ENCODE peak calls at places on chromosomes 12 and 14, in eight cellular contexts. B is OCI-LY7, H is chondrocyte, X is WERI-Rb-1, Z is fibroblast of pulmonary artery, Y is GM06990, J is suprapubic skin, A is neural crest cell. U is an unnamed sample.

GRCh38 chr12:77983859-77984258 is 153.2 kb downstream of the NAV3 start:
- DNase-seq in X (no peak), J (no peak), H (no peak), Z (no peak), A (no peak), Y (no peak), B (no peak), U (no peak)

GRCh38 chr12:111841236-111841749 is 735 bp upstream of the MAPKAPK5 start:
- DNase-seq in Y (no peak), X (no peak), H (no peak), A (no peak), Z (peak), J (no peak), B (no peak), U (no peak)

GRCh38 chr12:64691227-64691792 is 67.9 kb downstream of the GNS start:
- DNase-seq in A (no peak), B (no peak), Z (no peak), X (no peak), Y (no peak), J (no peak), H (no peak), U (no peak)

GRCh38 chr14:96204151-96205058 is at the start of gene BDKRB2:
- DNase-seq in J (peak), H (no peak), Z (peak), A (peak), Y (no peak), B (no peak), X (peak), U (peak)

GRCh38 chr14:34302654-34303053 is 159.4 kb downstream of the SPTSSA start:
- DNase-seq in Z (peak), J (no peak), H (no peak), X (no peak), A (no peak), B (no peak), Y (no peak), U (no peak)

GRCh38 chr12:22321018-22321605 is 13.4 kb downstream of the ST8SIA1 start:
- DNase-seq in H (no peak), Y (no peak), A (no peak), Z (no peak), J (no peak), B (no peak), X (no peak), U (no peak)

GRCh38 chr12:131091413-131091975 is 137.8 kb downstream of the ADGRD1 start:
- DNase-seq in J (peak), A (no peak), Z (no peak), B (no peak), X (no peak), H (no peak), Y (no peak), U (no peak)

GRCh38 chr12:30882706-30883105 is 43.8 kb upstream of the TSPAN11 start:
- DNase-seq in A (no peak), J (no peak), Y (no peak), X (no peak), B (peak), H (no peak), Z (no peak), U (no peak)

GRCh38 chr12:109621864-109622485 is 48.4 kb downstream of the MVK start:
- DNase-seq in X (no peak), J (no peak), A (no peak), H (no peak), Y (no peak), Z (no peak), B (no peak), U (no peak)

GRCh38 chr12:104544836-104545235 is 88.1 kb downstream of the CHST11 start:
- DNase-seq in Y (no peak), J (no peak), X (no peak), B (no peak), Z (no peak), H (no peak), A (no peak), U (no peak)

GRCh38 chr12:75825686-75826085 is 205.9 kb downstream of the PHLDA1 start:
- DNase-seq in A (no peak), J (no peak), X (no peak), Y (no peak), Z (peak), H (no peak), B (no peak), U (no peak)

GRCh38 chr12:54173906-54174471 is 14.8 kb downstream of the SMUG1 start:
- DNase-seq in A (no peak), X (no peak), Y (no peak), B (no peak), Z (no peak), J (no peak), H (no peak), U (no peak)

GRCh38 chr14:89941830-89942377 is 12.6 kb downstream of the EFCAB11 start:
- DNase-seq in Z (no peak), J (no peak), X (no peak), H (no peak), A (no peak), B (no peak), Y (no peak), U (no peak)

GRCh38 chr14:89933002-89933401 is 21.5 kb downstream of the EFCAB11 start:
- DNase-seq in Z (no peak), X (no peak), Y (no peak), H (no peak), J (no peak), B (no peak), A (no peak), U (no peak)

DNA sequence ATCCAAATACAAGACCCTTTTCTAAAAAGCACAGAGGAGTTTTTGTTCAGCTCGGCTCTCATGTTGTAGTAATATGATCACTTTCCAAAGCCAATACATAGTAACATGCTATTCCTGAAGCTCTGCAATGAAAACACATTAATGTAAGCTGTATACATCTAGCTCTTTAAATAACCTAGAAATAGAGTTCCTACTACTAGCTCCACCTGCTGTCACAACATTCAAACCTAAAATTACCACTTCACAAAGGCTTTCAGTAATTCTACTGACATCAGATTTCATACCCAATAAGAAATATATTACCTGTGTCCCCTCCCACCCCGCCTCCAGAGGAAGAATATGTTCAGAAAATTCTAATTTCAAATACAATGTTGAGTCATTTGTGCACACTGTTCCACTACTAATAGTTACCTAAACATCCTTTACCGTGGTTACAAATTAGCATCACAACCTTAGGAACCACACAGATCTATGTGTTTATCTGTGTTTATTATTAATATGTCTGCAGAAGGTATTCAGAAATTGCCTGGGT is 17.8 kb downstream of the EFCAB11 start:
- DNase-seq in H (no peak), B (no peak), X (no peak), J (no peak), Z (peak), A (no peak), Y (no peak), U (no peak)
- TF ChIP-seq CTCF in H (peak), B (peak), X (no peak), J (no peak), Z (peak), A (no peak), Y (no peak), U (no peak)

DNA sequence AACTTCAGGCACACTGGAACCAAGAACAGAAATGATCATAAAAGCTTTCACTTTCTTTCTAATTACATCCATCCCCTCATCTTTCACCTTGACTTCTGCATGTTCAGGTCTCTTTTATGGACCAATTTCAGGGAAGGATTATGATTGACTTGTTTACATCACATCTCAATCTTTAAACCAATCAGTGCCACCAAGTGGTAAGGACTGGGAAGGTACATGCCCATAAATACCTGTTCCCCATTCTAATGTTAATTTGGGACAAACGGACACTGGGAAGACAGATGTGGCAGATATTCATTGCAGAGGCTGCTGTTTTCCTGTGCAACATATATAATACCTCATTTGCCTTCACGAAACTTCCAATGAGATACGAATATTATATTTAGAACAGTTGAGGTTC is 978.1 kb downstream of the GALC start:
- DNase-seq in H (no peak), Z (no peak), B (no peak), X (peak), A (no peak), J (no peak), Y (no peak), U (no peak)
- TF ChIP-seq CTCF in H (no peak), Z (no peak), B (peak), X (peak), A (peak), J (no peak), Y (no peak), U (peak)

GRCh38 chr12:7716391-7716790 is 5.2 kb downstream of the DPPA3 start:
- DNase-seq in Z (no peak), H (no peak), X (no peak), A (no peak), Y (no peak), J (no peak), B (peak), U (no peak)
- TF ChIP-seq CTCF in Z (no peak), H (peak), X (peak), A (no peak), Y (peak), J (no peak), B (peak), U (peak)

DNA sequence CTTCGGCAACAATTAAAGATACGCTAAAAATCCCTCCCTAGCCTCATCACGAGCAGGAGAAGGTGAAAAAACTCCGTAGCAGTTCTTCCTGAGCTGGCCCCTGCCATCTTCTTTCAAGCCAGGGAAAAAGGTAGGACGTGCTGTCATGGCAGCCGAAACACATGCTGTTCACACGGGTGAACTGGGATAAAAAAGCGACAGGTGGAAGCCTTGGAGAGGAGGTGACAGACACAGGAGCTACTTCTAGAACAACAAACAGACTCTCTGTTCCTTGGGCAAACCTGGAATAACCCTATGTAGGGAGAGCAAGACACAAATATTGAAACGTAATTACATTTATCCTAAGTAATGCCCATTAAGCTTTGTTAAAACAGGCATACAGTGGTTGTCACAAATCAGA is 81.3 kb downstream of the KCNK10 start:
- DNase-seq in X (no peak), J (no peak), A (no peak), Y (no peak), H (no peak), Z (no peak), B (no peak), U (no peak)
- TF ChIP-seq CTCF in X (no peak), J (no peak), A (no peak), Y (no peak), H (no peak), Z (no peak), B (no peak), U (no peak)

DNA sequence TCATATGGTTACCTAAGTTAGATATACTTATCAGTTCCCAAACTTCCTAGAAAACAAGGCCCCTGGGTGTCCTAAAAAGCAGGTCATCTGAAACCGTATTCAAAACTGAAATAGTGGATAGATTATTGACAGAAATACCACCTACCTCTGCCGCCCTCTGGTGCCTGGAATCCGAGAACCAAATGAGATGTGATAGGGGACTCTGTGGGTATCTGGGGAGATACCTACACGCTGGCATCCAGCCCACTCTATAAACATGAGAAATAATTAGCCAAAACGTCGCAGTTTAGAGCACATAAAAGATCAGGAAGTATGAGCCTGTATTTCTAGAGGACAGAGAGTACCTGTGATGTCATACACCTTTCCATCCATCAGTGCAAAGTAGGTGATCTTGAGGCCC is 4.4 kb downstream of the ORMDL2 start:
- DNase-seq in H (peak), A (no peak), X (no peak), B (no peak), Z (no peak), Y (no peak), J (no peak), U (no peak)
- TF ChIP-seq CTCF in H (peak), A (peak), X (peak), B (peak), Z (peak), Y (no peak), J (no peak), U (peak)

DNA sequence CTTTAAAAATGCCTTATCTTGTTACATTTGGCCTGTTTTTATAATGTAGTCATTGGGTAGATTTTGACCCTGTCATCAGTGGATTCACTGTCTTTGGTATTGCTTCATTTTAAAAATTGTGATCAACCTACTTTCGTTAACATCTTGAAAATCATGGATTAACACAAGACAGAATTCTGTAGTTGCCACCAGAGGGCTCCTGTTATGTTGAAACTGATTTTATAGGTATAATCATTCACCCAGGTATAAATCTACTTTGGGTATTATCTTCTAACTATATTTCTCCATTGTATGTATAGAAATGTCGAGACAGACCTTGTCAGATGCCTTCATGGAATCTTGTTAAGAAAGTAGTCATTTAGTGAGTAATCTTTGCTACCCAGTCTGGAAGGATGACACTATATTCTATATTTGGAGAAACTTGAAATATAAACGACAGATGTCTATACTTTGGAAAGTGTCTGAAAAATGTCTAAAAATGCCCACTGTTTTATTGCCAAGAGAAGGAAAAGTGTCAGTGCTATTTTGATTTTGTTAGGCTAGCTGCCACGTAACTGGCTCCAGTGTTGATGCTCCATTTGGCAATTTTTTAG is 129.4 kb downstream of the PELI2 start:
- DNase-seq in X (no peak), J (no peak), B (peak), H (no peak), Y (no peak), Z (peak), A (no peak), U (no peak)
- TF ChIP-seq CTCF in X (peak), J (no peak), B (peak), H (peak), Y (peak), Z (peak), A (peak), U (peak)

GRCh38 chr12:51721281-51721940 is 127.1 kb downstream of the FIGNL2 start:
- DNase-seq in H (peak), X (no peak), Z (peak), B (no peak), Y (peak), A (no peak), J (no peak), U (peak)
- TF ChIP-seq CTCF in H (no peak), X (no peak), Z (peak), B (no peak), Y (no peak), A (no peak), J (no peak), U (peak)

GRCh38 chr12:57626111-57626928 is 6.7 kb downstream of the B4GALNT1 start:
- DNase-seq in Y (no peak), Z (no peak), X (no peak), J (peak), H (no peak), A (no peak), B (no peak), U (peak)

GRCh38 chr12:57626929-57627445 is 6.0 kb downstream of the B4GALNT1 start:
- DNase-seq in X (no peak), Y (no peak), Z (no peak), J (peak), H (no peak), B (no peak), A (no peak), U (peak)

GRCh38 chr12:57628280-57629191 is 4.5 kb downstream of the B4GALNT1 start:
- DNase-seq in H (no peak), B (no peak), J (peak), A (no peak), Y (no peak), Z (no peak), X (no peak), U (peak)

GRCh38 chr12:57625261-57626032 is 7.6 kb downstream of the B4GALNT1 start:
- DNase-seq in J (peak), Z (no peak), Y (no peak), B (no peak), A (no peak), H (no peak), X (no peak), U (no peak)

GRCh38 chr12:57627504-57628279 is 5.3 kb downstream of the B4GALNT1 start:
- DNase-seq in Z (no peak), A (no peak), X (no peak), J (peak), B (no peak), H (peak), Y (peak), U (peak)
- TF ChIP-seq CTCF in Z (no peak), A (no peak), X (no peak), J (no peak), B (no peak), H (no peak), Y (peak), U (no peak)

DNA sequence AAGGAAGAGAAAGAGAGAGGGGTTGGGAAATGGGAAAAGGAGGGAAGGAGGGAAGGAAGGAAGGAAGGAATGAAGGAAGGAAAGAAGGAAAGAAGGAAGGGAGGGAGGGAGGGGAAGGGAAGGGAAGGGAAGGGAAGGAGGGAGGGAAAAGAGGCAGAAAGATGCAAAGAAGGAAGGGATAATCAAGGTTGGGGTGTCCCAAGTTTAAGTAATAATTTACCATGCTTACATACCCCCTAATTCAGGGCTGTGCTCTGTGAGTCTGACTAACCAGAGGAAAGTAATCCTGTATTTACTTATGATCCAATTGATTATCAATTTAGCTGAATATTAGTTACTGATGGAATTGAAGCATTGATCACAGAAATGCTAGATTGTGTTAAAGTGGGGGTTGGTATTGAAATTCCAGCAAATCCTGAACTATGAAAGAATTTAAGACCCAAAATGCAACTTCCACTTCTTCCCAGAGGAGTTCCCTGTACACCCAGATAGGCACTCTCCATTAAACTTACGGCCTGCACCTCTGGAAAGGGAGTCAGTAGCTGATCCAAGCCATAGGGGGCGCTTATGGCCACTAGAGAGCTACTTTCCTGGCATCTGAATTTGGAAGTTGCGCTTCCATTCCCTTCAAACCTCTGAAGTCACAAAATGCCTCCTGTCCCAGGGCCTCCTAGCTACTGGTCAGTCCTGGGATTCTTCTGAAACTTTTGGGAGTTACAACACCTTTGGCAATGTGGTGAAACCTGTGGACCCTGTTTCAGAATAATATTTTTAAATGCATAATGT is 162.7 kb upstream of the PWP1 start:
- DNase-seq in A (peak), B (no peak), Z (no peak), J (no peak), X (peak), H (no peak), Y (no peak), U (no peak)
- TF ChIP-seq CTCF in A (peak), B (peak), Z (peak), J (no peak), X (peak), H (no peak), Y (peak), U (peak)

GRCh38 chr12:121796855-121797751 is 3.6 kb upstream of the RHOF start:
- DNase-seq in Y (no peak), A (peak), H (no peak), X (peak), Z (peak), J (peak), B (no peak), U (peak)
- TF ChIP-seq CTCF in Y (no peak), A (peak), H (peak), X (peak), Z (peak), J (no peak), B (no peak), U (peak)